ENCODE peak calls at places on chromosomes 1 and 21, in seven cellular contexts. D, T, U, M, N, W and R are unnamed samples.
A peak's percentile ranks its signal among the peaks of the same experiment; 100 is the strongest.

GRCh38 chr1:205568469-205569361 is 63.1 kb downstream of the ELK4 start:
- DNase-seq in T (no peak), D (peak; percentile 38), N (no peak), U (no peak), M (peak; percentile 15), W (no peak), R (no peak)

GRCh38 chr1:115492880-115493279 is 148.9 kb upstream of the VANGL1 start:
- DNase-seq in W (peak; percentile 6), U (peak; percentile 41), M (peak; percentile 57), T (no peak), N (no peak), D (no peak), R (no peak)

GRCh38 chr1:246528933-246529731 is 22.1 kb upstream of the SMYD3 start:
- DNase-seq in U (no peak), W (no peak), M (no peak), T (no peak), D (no peak), N (no peak), R (no peak)

GRCh38 chr1:218281285-218281684 is 3.8 kb upstream of the RRP15 start:
- DNase-seq in W (no peak), N (no peak), T (peak; percentile 20), D (no peak), U (peak; percentile 5), M (no peak), R (no peak)

GRCh38 chr21:21845901-21846396 is 847.7 kb downstream of the NCAM2 start:
- DNase-seq in D (no peak), U (no peak), W (no peak), M (no peak), T (no peak), N (no peak), R (no peak)

GRCh38 chr1:107535091-107535490 is 394.3 kb downstream of the NTNG1 start:
- DNase-seq in W (no peak), U (no peak), M (no peak), T (no peak), D (no peak), N (no peak), R (peak; percentile 30)

GRCh38 chr1:91876040-91876470 is 9.9 kb downstream of the TGFBR3 start:
- DNase-seq in U (no peak), N (no peak), D (no peak), T (no peak), W (no peak), M (no peak), R (peak; percentile 74)

GRCh38 chr1:216596298-216596947 is 126.8 kb downstream of the ESRRG start:
- DNase-seq in N (no peak), T (no peak), M (no peak), D (no peak), U (no peak), W (no peak), R (no peak)

GRCh38 chr1:171233183-171233582 is 15.1 kb upstream of the FMO1 start:
- DNase-seq in N (no peak), D (no peak), U (no peak), T (peak; percentile 19), M (no peak), W (no peak), R (no peak)

GRCh38 chr1:67724928-67725560 is 40.0 kb downstream of the GADD45A start:
- DNase-seq in U (peak; percentile 97), W (peak; percentile 67), D (no peak), T (peak; percentile 51), M (peak; percentile 80), N (peak; percentile 38), R (no peak)

GRCh38 chr1:226641671-226642231 is 93.2 kb downstream of the STUM start:
- DNase-seq in D (no peak), M (no peak), N (no peak), U (no peak), W (no peak), T (no peak), R (no peak)

GRCh38 chr1:30727796-30728195 is 4.4 kb upstream of the MATN1 start:
- DNase-seq in T (no peak), D (no peak), M (peak; percentile 19), U (peak; percentile 43), W (no peak), N (no peak), R (no peak)

GRCh38 chr1:109807822-109808680 is 44.3 kb upstream of the EPS8L3 start:
- DNase-seq in D (no peak), U (peak; percentile 49), N (no peak), M (peak; percentile 46), T (peak; percentile 45), W (peak; percentile 13), R (no peak)

GRCh38 chr1:169696273-169697100 is 14.9 kb downstream of the SELL start:
- DNase-seq in U (no peak), N (no peak), W (no peak), D (no peak), T (no peak), M (peak; percentile 30), R (no peak)

GRCh38 chr1:50976111-50976889 is 6.3 kb downstream of the CDKN2C start:
- DNase-seq in D (no peak), T (peak; percentile 58), N (no peak), U (peak; percentile 42), W (peak; percentile 30), M (no peak), R (no peak)

GRCh38 chr1:212466913-212467650 is 34.4 kb downstream of the NENF start:
- DNase-seq in W (peak; percentile 76), N (no peak), T (no peak), M (peak; percentile 41), U (no peak), D (no peak), R (no peak)

GRCh38 chr1:19062258-19063029 is 106.0 kb upstream of the IFFO2 start:
- DNase-seq in D (no peak), M (peak; percentile 37), U (no peak), N (no peak), W (no peak), T (no peak), R (no peak)

GRCh38 chr21:29145837-29146453 is 15.5 kb downstream of the MAP3K7CL start:
- DNase-seq in M (peak; percentile 92), U (no peak), D (no peak), T (no peak), W (no peak), N (no peak), R (no peak)

GRCh38 chr1:173127369-173128307 is 76.9 kb upstream of the TNFSF18 start:
- DNase-seq in N (peak; percentile 45), W (peak; percentile 58), M (no peak), T (no peak), D (no peak), U (no peak), R (no peak)

GRCh38 chr1:25564777-25565176 is 21.4 kb downstream of the LDLRAP1 start:
- DNase-seq in D (no peak), T (no peak), M (no peak), N (no peak), U (no peak), W (no peak), R (no peak)

GRCh38 chr1:25563330-25564215 is 20.2 kb downstream of the LDLRAP1 start:
- DNase-seq in M (no peak), U (no peak), W (no peak), T (no peak), D (no peak), N (no peak), R (no peak)

GRCh38 chr1:25565626-25566025 is 22.2 kb downstream of the LDLRAP1 start:
- DNase-seq in D (no peak), N (no peak), U (no peak), M (no peak), W (no peak), T (no peak), R (no peak)

GRCh38 chr1:25566186-25566729 is 22.9 kb downstream of the LDLRAP1 start:
- DNase-seq in N (no peak), W (no peak), T (no peak), D (no peak), U (no peak), M (peak; percentile 45), R (no peak)

GRCh38 chr1:25565188-25565591 is 21.8 kb downstream of the LDLRAP1 start:
- DNase-seq in N (no peak), T (no peak), D (no peak), U (no peak), W (no peak), M (no peak), R (no peak)
- TF ChIP-seq CTCF in N (no peak), T (no peak), D (no peak), U (no peak), W (no peak), M (no peak), R (no peak)

GRCh38 chr1:161313554-161314200 is 504 bp upstream of the SDHC start:
- DNase-seq in M (no peak), D (no peak), U (no peak), T (no peak), N (no peak), W (peak; percentile 21), R (no peak)

GRCh38 chr1:161311595-161312181 is 1.9 kb upstream of the MPZ start:
- DNase-seq in W (no peak), N (no peak), T (no peak), M (no peak), U (no peak), D (no peak), R (no peak)

GRCh38 chr1:161309868-161310267 is at the start of gene MPZ:
- DNase-seq in T (no peak), W (no peak), U (no peak), M (no peak), D (no peak), N (no peak), R (no peak)

DNA sequence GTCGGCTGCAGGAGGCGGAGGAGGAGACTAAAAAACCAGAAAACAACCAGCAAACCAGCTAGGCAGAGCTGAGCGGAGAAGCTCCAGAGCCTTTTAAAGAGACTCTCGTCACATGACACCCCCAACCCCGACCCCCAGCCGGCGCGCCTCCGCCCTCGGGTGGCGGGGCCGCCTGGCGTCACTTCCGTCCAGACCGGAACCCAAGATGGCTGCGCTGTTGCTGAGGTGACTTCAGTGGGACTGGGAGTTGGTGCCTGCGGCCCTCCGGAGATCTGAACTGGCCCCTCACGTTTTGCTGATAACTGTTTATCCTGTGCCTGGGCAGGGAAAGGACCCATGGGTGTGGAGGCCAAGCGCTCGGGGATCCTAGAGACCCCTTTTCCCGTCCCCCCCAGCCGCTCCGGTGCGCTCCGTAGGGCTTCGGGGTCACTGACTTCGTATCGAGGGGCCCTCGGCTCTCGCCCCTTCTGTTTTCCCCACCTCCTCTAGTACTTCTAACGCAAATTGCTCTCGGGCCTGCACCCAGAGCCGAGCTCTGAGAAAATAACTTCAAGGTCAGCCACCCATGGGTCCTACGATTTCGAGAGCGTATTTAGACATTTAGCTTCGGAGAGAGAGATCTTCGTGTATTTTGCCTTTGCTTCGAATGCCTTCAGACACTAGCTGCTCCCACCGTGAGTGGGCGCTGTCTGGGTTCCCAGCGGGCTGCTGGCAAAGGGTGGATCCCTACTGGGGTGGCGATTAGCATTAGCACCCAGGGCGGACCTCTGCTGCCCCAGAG is at the start of gene SDHC:
- DNase-seq in U (peak; percentile 89), M (peak; percentile 83), W (peak; percentile 93), N (peak; percentile 90), T (peak; percentile 83), D (peak; percentile 92), R (peak; percentile 95)
- TF ChIP-seq CTCF in U (peak; percentile 59), M (peak; percentile 65), W (no peak), N (no peak), T (no peak), D (no peak), R (peak; percentile 20)

GRCh38 chr1:225441314-225442119 is 13.7 kb upstream of the LBR start:
- DNase-seq in T (peak; percentile 72), N (no peak), D (no peak), U (no peak), W (peak; percentile 75), M (peak; percentile 38), R (no peak)
- TF ChIP-seq CTCF in T (peak; percentile 53), N (peak; percentile 30), D (no peak), U (peak; percentile 27), W (peak; percentile 73), M (peak; percentile 18), R (peak; percentile 20)

GRCh38 chr1:239244084-239244483 is 142.3 kb upstream of the CHRM3 start:
- DNase-seq in M (no peak), N (no peak), U (no peak), W (no peak), T (no peak), D (no peak), R (no peak)
- TF ChIP-seq CTCF in M (no peak), N (no peak), U (no peak), W (no peak), T (no peak), D (no peak), R (no peak)